ENCODE peak calls at places on chromosomes 11 and 22, in five cellular contexts. H is neural progenitor cell, C is neuronal stem cell, G is IMR-90, O is endodermal cell. Y is an unnamed sample.

GRCh38 chr11:130209944-130210854 is 50.6 kb downstream of the ST14 start:
- DNase-seq in G (no peak), C (no peak), O (peak; percentile 35), H (no peak), Y (no peak)

GRCh38 chr22:40002935-40003715 is 8.4 kb downstream of the FAM83F start:
- DNase-seq in O (no peak), G (no peak), H (no peak), C (no peak), Y (no peak)

GRCh38 chr11:57251491-57252104 is 14.5 kb upstream of the APLNR start:
- DNase-seq in G (peak; percentile 47), H (no peak), C (no peak), O (no peak), Y (no peak)

GRCh38 chr22:44379817-44380560 is 67.2 kb upstream of the SHISAL1 start:
- DNase-seq in H (no peak), G (no peak), O (peak; percentile 32), C (no peak), Y (no peak)

GRCh38 chr11:98589975-98590374 is 430.8 kb upstream of the CNTN5 start:
- DNase-seq in H (no peak), C (no peak), G (no peak), O (no peak), Y (no peak)

GRCh38 chr11:69167916-69168691 is 12.4 kb downstream of the SMIM38 start:
- DNase-seq in G (peak; percentile 31), C (no peak), H (no peak), O (no peak), Y (no peak)

GRCh38 chr22:30777589-30777988 is 82.9 kb downstream of the OSBP2 start:
- DNase-seq in C (no peak), G (no peak), H (no peak), O (no peak), Y (no peak)

GRCh38 chr11:46238078-46238966 is 39.1 kb upstream of the CREB3L1 start:
- DNase-seq in O (peak; percentile 80), G (peak; percentile 63), H (peak; percentile 84), C (peak; percentile 62), Y (peak; percentile 71)

GRCh38 chr11:67318239-67318555 is 14.9 kb downstream of the SSH3 start:
- DNase-seq in O (no peak), H (no peak), C (no peak), G (no peak), Y (no peak)

GRCh38 chr11:46003647-46004046 is 81.2 kb downstream of the LARGE2 start:
- DNase-seq in G (peak; percentile 31), C (no peak), H (no peak), O (no peak), Y (peak; percentile 28)

GRCh38 chr11:761526-762108 is 14.4 kb downstream of the TALDO1 start:
- DNase-seq in O (no peak), H (no peak), C (no peak), G (no peak), Y (no peak)

GRCh38 chr22:43955883-43956286 is 643 bp downstream of the SAMM50 start:
- DNase-seq in O (no peak), C (no peak), G (no peak), H (no peak), Y (no peak)

GRCh38 chr11:70717961-70718595 is 319.7 kb downstream of the CTTN start:
- DNase-seq in O (no peak), C (no peak), G (no peak), H (no peak), Y (peak; percentile 23)

GRCh38 chr22:39311592-39312400 is 7.6 kb downstream of the RPL3 start:
- DNase-seq in C (no peak), G (no peak), O (peak; percentile 80), H (no peak), Y (peak; percentile 48)

GRCh38 chr11:47863893-47864430 is 15.8 kb upstream of the NUP160 start:
- DNase-seq in H (no peak), G (no peak), O (no peak), C (no peak), Y (no peak)

GRCh38 chr11:64320556-64320955 is 2.6 kb downstream of the PRDX5 start:
- DNase-seq in H (no peak), O (no peak), C (no peak), G (no peak), Y (no peak)

GRCh38 chr11:119434531-119435330 is 11.8 kb upstream of the THY1 start:
- DNase-seq in C (no peak), G (no peak), O (no peak), H (no peak), Y (no peak)

GRCh38 chr11:63508009-63508408 is 2.1 kb downstream of the LGALS12 start:
- DNase-seq in O (peak; percentile 92), C (peak; percentile 20), H (peak; percentile 71), G (no peak), Y (peak; percentile 96)

GRCh38 chr11:76706667-76707066 is 36.1 kb upstream of the LRRC32 start:
- DNase-seq in H (no peak), G (no peak), C (no peak), O (no peak), Y (no peak)

GRCh38 chr11:1442163-1442562 is 44.4 kb downstream of the MOB2 start:
- DNase-seq in G (no peak), C (no peak), H (peak; percentile 75), O (peak; percentile 87), Y (peak; percentile 72)

GRCh38 chr22:19571995-19572394 is 47.8 kb upstream of the CLDN5 start:
- DNase-seq in G (no peak), C (no peak), O (no peak), H (no peak), Y (no peak)

GRCh38 chr11:58394195-58394594 is 12.5 kb downstream of the OR5B3 start:
- DNase-seq in C (no peak), H (no peak), G (peak; percentile 82), O (no peak), Y (peak; percentile 46)

DNA sequence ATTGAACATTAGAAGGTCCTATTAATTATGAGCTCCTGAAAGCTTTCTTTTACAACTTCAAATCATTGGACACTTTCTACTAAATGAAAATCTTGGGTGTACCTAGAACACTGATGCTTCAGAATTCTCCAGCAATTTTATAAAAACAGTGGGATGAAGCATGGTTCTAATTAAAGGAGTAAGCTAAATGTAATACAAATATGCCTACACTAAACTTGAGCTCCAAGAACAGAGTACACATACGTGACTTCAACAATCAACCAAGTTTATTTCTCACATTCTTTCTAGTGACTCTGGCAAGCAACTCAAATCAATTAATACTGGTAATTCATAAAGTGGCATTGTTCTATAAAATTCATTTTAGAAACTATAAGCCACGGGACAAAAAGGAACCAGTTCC is 55.5 kb downstream of the PITPNB start:
- DNase-seq in G (no peak), C (no peak), H (no peak), O (no peak), Y (no peak)
- H3K4me3 ChIP-seq in G (no peak overlapping the region), C (no peak overlapping the region), H (no peak overlapping the region), O (no peak overlapping the region), Y (no peak overlapping the region)

DNA sequence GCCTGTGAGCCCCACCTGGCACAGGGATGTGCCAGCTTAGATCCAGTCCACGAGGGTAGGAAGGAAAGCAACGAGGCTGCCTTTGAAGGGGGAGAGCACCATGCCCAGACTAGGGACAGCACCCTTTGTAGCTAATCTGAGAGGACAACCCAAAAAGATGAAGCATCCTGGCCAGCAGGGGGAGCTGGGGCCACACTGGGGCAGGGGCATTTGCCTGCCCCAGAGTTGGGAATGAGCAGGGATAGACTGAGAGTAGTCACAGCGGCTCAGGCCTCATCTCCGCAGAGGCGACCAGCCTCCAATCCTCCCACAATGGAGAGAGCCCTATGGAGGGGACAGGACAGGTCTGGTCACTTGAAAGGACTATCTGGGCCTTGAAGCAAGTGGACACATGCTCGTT is 16.4 kb downstream of the LMO1 start:
- DNase-seq in O (peak; percentile 76), H (no peak), G (no peak), C (no peak), Y (no peak)
- H3K27me3 ChIP-seq in O (peaks cover 10% of the 10 kb centered on the region), H (no peaks in the 10 kb centered on the region), G (peaks cover 52% of the 10 kb centered on the region), C (no peaks in the 10 kb centered on the region), Y (no peaks in the 10 kb centered on the region)

DNA sequence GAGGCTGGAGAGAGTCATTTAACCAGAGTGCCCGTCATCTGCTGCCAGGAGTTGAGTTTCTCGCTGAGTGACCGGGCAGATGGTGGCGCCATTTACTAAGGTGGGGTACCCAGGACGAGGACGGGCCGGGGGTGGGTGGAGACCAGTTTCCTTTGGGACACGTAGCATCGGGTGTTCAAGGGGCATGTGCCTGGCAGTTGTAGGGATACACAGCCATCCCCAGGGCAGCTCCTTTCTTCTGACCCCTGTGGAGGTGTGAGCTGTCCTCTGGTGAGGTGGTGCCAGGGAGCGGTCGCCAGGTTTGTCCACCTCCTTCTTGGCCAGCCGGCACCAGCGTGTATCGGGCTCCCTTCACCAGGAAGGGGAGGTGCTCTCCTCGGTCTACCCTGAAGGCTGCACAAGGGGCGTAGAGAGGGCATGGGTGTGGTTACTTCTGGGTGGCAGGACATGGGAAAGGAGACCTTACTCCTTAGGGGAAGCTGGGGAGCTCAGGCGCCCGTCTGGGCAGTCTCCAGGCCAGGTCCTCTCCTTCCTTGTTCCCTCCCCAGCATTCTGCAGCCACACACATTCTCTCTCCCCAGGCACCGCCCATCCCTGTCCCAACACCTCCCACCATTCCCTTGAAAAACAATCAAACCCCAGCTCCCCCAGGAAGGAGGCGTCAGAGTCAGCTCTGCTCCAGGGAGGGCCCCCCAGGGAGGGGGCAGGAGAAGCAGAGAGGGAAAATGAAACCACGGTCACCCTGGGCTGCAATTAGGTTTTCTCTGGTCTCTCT is 10.3 kb upstream of the MB start:
- DNase-seq in H (peak; percentile 81), C (peak; percentile 52), G (peak; percentile 90), O (peak; percentile 92), Y (peak; percentile 91)
- H3K9ac ChIP-seq in H (no peak overlapping the region), C (peak overlapping the region; percentile 45), G (peak overlapping the region; percentile 71), O (peak overlapping the region; percentile 20), Y (peak overlapping the region; percentile 68)

GRCh38 chr11:110355011-110355744 is 58.8 kb upstream of the RDX start:
- DNase-seq in C (no peak), H (peak; percentile 69), O (peak; percentile 63), G (no peak), Y (peak; percentile 59)
- H3K4me3 ChIP-seq in C (no peak overlapping the region), H (no peak overlapping the region), O (no peak overlapping the region), G (no peak overlapping the region), Y (no peak overlapping the region)

GRCh38 chr22:23566716-23567475 is 13.2 kb downstream of the IGLL1 start:
- DNase-seq in G (no peak), H (no peak), C (no peak), O (peak; percentile 53), Y (no peak)

GRCh38 chr22:23563111-23563510 is 17.0 kb downstream of the IGLL1 start:
- DNase-seq in O (no peak), H (no peak), G (no peak), C (no peak), Y (no peak)

GRCh38 chr22:23564276-23564675 is 15.8 kb downstream of the IGLL1 start:
- DNase-seq in G (no peak), H (no peak), C (no peak), O (no peak), Y (no peak)

GRCh38 chr22:23565942-23566715 is 14.0 kb downstream of the IGLL1 start:
- DNase-seq in G (no peak), O (peak; percentile 80), C (peak; percentile 55), H (peak; percentile 67), Y (peak; percentile 26)

GRCh38 chr22:23565288-23565941 is 14.7 kb downstream of the IGLL1 start:
- DNase-seq in C (peak; percentile 31), H (peak; percentile 57), G (no peak), O (peak; percentile 82), Y (peak; percentile 84)
- H3K27me3 ChIP-seq in C (no peaks in the 10 kb centered on the region), H (peaks cover 65% of the 10 kb centered on the region), G (peaks cover 44% of the 10 kb centered on the region), O (peaks cover 13% of the 10 kb centered on the region), Y (no peaks in the 10 kb centered on the region)

Y was measured in mesendoderm.